ENCODE peak calls at places on chromosome 18, in five cellular contexts. W, Q, D, J and E are unnamed samples. For H3K9me3, the result is how much of the 10 kb centered on the place peaks cover.

GRCh38 chr18:75211002-75211621 is 515 bp downstream of the TSHZ1 start:
- DNase-seq in W (peak), Q (peak), D (no peak), J (no peak), E (peak)

GRCh38 chr18:7894592-7894991 is 327.5 kb downstream of the PTPRM start:
- DNase-seq in W (no peak), Q (no peak), D (no peak), J (no peak), E (no peak)

GRCh38 chr18:64513401-64513800 is 364.5 kb upstream of the LINC00305 start:
- DNase-seq in W (no peak), Q (no peak), D (no peak), J (no peak), E (no peak)

GRCh38 chr18:39622431-39622830 is 2056.8 kb upstream of the CELF4 start:
- DNase-seq in W (no peak), Q (no peak), D (no peak), J (no peak), E (no peak)

GRCh38 chr18:11976882-11977281 is 4.4 kb upstream of the IMPA2 start:
- DNase-seq in W (no peak), Q (peak), D (no peak), J (no peak), E (no peak)

GRCh38 chr18:63161728-63162195 is 157.8 kb downstream of the BCL2 start:
- DNase-seq in W (no peak), Q (peak), D (peak), J (no peak), E (no peak)

GRCh38 chr18:55334875-55335274 is 253.1 kb downstream of the TCF4 start:
- DNase-seq in W (no peak), Q (no peak), D (no peak), J (no peak), E (peak)

GRCh38 chr18:32884543-32884942 is 111.7 kb upstream of the KLHL14 start:
- DNase-seq in W (no peak), Q (no peak), D (no peak), J (no peak), E (no peak)

GRCh38 chr18:45951021-45951714 is 16.0 kb downstream of the EPG5 start:
- DNase-seq in W (no peak), Q (peak), D (no peak), J (no peak), E (no peak)

GRCh38 chr18:34222025-34222395 is 2.7 kb downstream of the NOL4 start:
- DNase-seq in W (no peak), Q (no peak), D (no peak), J (no peak), E (no peak)

GRCh38 chr18:49768051-49768391 is 45.3 kb downstream of the ACAA2 start:
- DNase-seq in W (no peak), Q (peak), D (no peak), J (no peak), E (no peak)

GRCh38 chr18:12470382-12471090 is 62.8 kb downstream of the PRELID3A start:
- DNase-seq in W (no peak), Q (no peak), D (no peak), J (no peak), E (no peak)

GRCh38 chr18:27605107-27605834 is 420.2 kb upstream of the CHST9 start:
- DNase-seq in W (no peak), Q (peak), D (no peak), J (no peak), E (peak)

GRCh38 chr18:10076502-10077030 is 162.8 kb downstream of the VAPA start:
- DNase-seq in W (no peak), Q (no peak), D (no peak), J (no peak), E (no peak)

GRCh38 chr18:5649439-5649838 is 105.6 kb upstream of the EPB41L3 start:
- DNase-seq in W (no peak), Q (no peak), D (no peak), J (no peak), E (no peak)

GRCh38 chr18:54260376-54261072 is 8.8 kb upstream of the POLI start:
- DNase-seq in W (no peak), Q (no peak), D (no peak), J (no peak), E (no peak)

GRCh38 chr18:79927597-79928562 is 23.6 kb downstream of the SLC66A2 start:
- DNase-seq in W (no peak), Q (no peak), D (no peak), J (peak), E (no peak)

GRCh38 chr18:51110073-51110797 is 80.2 kb downstream of the SMAD4 start:
- DNase-seq in W (no peak), Q (peak), D (no peak), J (peak), E (peak)

GRCh38 chr18:56962322-56962721 is 184.6 kb upstream of the BOD1L2 start:
- DNase-seq in W (no peak), Q (no peak), D (no peak), J (no peak), E (no peak)

GRCh38 chr18:62030091-62030985 is 137.5 kb upstream of the RNF152 start:
- DNase-seq in W (no peak), Q (no peak), D (no peak), J (no peak), E (no peak)

GRCh38 chr18:38427234-38427633 is 861.6 kb upstream of the CELF4 start:
- DNase-seq in W (no peak), Q (no peak), D (no peak), J (no peak), E (no peak)

GRCh38 chr18:9809686-9810085 is 76.1 kb upstream of the TXNDC2 start:
- DNase-seq in W (no peak), Q (no peak), D (no peak), J (no peak), E (no peak)

GRCh38 chr18:79422783-79423165 is 27.0 kb downstream of the NFATC1 start:
- DNase-seq in W (no peak), Q (no peak), D (no peak), J (peak), E (no peak)

GRCh38 chr18:9542924-9543323 is 67.6 kb downstream of the RALBP1 start:
- DNase-seq in W (no peak), Q (no peak), D (no peak), J (peak), E (no peak)

GRCh38 chr18:46174317-46175039 is 70.3 kb downstream of the HAUS1 start:
- DNase-seq in W (no peak), Q (peak), D (no peak), J (no peak), E (peak)

GRCh38 chr18:45687617-45688016 is 36.4 kb upstream of the SLC14A1 start:
- DNase-seq in W (no peak), Q (no peak), D (no peak), J (no peak), E (no peak)

GRCh38 chr18:50715919-50716318 is 103.9 kb downstream of the MRO start:
- DNase-seq in W (no peak), Q (no peak), D (no peak), J (no peak), E (no peak)

GRCh38 chr18:63017977-63018376 is 301.6 kb downstream of the BCL2 start:
- DNase-seq in W (no peak), Q (no peak), D (no peak), J (no peak), E (no peak)

GRCh38 chr18:78327643-78328042 is 652.0 kb upstream of the SALL3 start:
- DNase-seq in W (no peak), Q (no peak), D (no peak), J (no peak), E (no peak)

GRCh38 chr18:65091737-65092329 is 659.0 kb upstream of the CDH7 start:
- DNase-seq in W (no peak), Q (peak), D (no peak), J (no peak), E (no peak)

GRCh38 chr18:53649621-53650020 is 574.8 kb downstream of the MBD2 start:
- DNase-seq in W (no peak), Q (no peak), D (no peak), J (no peak), E (no peak)

GRCh38 chr18:1467461-1467964 is 562.8 kb downstream of the ADCYAP1 start:
- DNase-seq in W (no peak), Q (no peak), D (no peak), J (no peak), E (no peak)

GRCh38 chr18:43572165-43572564 is 294.9 kb upstream of the SYT4 start:
- DNase-seq in W (no peak), Q (no peak), D (no peak), J (no peak), E (no peak)

GRCh38 chr18:26133652-26134051 is at the start of gene PSMA8:
- DNase-seq in W (no peak), Q (no peak), D (no peak), J (peak), E (peak)

GRCh38 chr18:48167901-48168300 is 237.4 kb upstream of the SMAD2 start:
- DNase-seq in W (no peak), Q (no peak), D (no peak), J (peak), E (no peak)
- H3K27ac ChIP-seq in W (no peak), Q (no peak), D (no peak), J (no peak), E (peak)

DNA sequence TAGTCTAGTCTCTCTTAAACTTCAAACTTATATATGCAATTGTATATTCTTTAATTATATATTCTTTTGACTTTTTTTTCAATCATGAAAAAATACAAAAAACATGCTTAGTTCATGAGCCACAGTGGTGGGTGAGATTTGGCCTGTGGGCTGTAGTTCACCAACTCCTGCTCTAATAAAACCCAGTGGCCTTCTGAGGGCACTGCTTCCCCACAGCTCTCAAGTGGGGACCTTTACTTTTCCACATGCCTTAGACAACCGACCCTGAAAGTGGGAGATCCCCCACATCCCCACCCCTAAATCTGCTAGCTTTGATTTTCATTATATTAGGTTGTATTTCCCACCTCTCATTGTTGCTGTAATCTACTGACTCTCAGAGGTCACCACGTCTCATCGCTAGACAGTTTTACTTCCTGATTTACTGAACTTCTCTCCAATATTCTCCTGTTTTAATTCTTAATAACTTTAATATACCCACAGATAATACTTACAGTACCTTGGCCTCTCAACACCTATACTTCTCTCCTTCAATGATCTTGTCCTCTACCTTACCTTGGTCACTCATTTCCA is 57.3 kb downstream of the ROCK1 start:
- DNase-seq in W (no peak), Q (no peak), D (no peak), J (no peak), E (no peak)
- TF ChIP-seq CTCF in W (no peak), Q (no peak), D (no peak), J (peak), E (no peak)

GRCh38 chr18:30775629-30776028 is 266.9 kb downstream of the DSC3 start:
- DNase-seq in W (no peak), Q (no peak), D (no peak), J (no peak), E (no peak)
- H3K9me3 ChIP-seq in W (under half), Q (under half), D (under half), J (under half), E (under half)

DNA sequence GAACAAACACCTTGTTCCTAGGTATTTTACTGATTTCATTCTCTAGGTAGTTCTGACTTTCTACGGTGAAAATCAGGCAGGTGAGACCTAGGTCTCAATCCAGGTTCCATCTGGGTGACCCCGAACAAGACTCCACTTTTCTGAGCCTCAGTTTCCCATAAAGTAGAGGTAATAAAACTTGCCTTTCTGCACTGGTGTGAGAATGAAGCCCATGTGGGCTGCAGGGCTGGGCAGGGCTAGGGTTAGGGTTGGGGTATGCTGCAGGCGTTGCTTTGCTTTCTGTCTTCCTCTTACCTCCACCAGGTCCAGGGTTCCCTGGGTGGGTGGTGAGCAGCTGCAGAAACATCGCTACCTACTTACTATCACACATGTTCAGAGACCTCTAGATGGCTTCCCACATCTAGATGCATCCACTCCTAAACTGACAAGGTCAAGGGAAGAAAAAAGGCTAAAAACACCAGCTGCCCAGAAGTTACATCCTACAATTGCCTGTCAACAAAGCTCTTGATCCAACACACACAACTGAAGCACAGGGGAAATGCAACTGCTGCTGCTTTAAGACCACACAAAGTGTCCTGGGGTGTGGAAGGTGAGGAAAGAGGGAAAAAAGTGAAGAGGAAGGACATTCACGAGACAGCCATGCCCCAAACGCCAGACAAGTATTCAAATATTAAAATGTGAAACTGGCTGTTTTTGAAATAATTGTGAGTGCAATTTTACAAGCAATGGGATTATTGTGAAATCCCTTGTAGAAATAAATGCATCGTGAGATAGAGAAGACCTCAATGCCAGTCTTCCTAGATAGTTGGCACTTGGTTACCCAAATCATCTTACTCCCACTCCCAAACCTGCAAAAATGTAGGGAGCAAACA is 23.5 kb downstream of the MBP start:
- DNase-seq in W (peak), Q (no peak), D (no peak), J (peak), E (no peak)
- H3K27ac ChIP-seq in W (peak), Q (peak), D (peak), J (peak), E (peak)